ENCODE peak calls at places on chromosomes 3 and 15, in six cellular contexts. E is fibroblast of the aortic adventitia, Y is HEK293T, B is IMR-90, A is GM03348, F is colonic mucosa. J is an unnamed sample.

GRCh38 chr3:47399531-47400270 is 18.9 kb downstream of the PTPN23 start:
- DNase-seq in B (peak; percentile 32), Y (no peak), F (no peak), A (no peak), E (no peak), J (peak; percentile 55)

GRCh38 chr3:31193871-31194270 is 299.4 kb upstream of the GADL1 start:
- DNase-seq in F (no peak), B (peak; percentile 16), Y (no peak), A (no peak), E (no peak), J (no peak)

GRCh38 chr3:101963902-101964362 is 114.6 kb downstream of the NFKBIZ start:
- DNase-seq in E (peak; percentile 81), F (no peak), Y (no peak), A (peak; percentile 50), B (peak; percentile 78), J (peak; percentile 63)

GRCh38 chr3:186821429-186822367 is 15.4 kb upstream of the RFC4 start:
- DNase-seq in E (peak; percentile 87), F (no peak), A (peak; percentile 68), B (peak; percentile 83), Y (no peak), J (peak; percentile 78)

GRCh38 chr15:95668201-95668600 is 662.3 kb upstream of the NR2F2 start:
- DNase-seq in B (no peak), Y (peak; percentile 15), E (no peak), A (no peak), F (no peak), J (no peak)

GRCh38 chr3:28598165-28598564 is 249.5 kb upstream of the AZI2 start:
- DNase-seq in F (no peak), A (no peak), Y (no peak), B (no peak), E (no peak), J (peak; percentile 40)

GRCh38 chr3:56469141-56469540 is 874 bp upstream of the ERC2 start:
- DNase-seq in Y (no peak), A (no peak), E (no peak), B (no peak), F (no peak), J (no peak)

GRCh38 chr3:49023775-49024174 is 1.9 kb downstream of the NDUFAF3 start:
- DNase-seq in A (no peak), F (no peak), Y (no peak), B (no peak), E (no peak), J (no peak)

GRCh38 chr15:87038404-87038803 is 958.7 kb downstream of the AGBL1 start:
- DNase-seq in F (no peak), E (peak; percentile 74), Y (no peak), A (no peak), B (no peak), J (no peak)

GRCh38 chr3:47909607-47910006 is 106.6 kb downstream of the MAP4 start:
- DNase-seq in Y (no peak), B (no peak), E (no peak), F (no peak), A (no peak), J (no peak)

GRCh38 chr3:123471106-123471505 is 22.2 kb upstream of the ADCY5 start:
- DNase-seq in A (no peak), B (no peak), Y (no peak), F (no peak), E (no peak), J (no peak)

GRCh38 chr15:91694131-91694828 is 159.2 kb upstream of the SLCO3A1 start:
- DNase-seq in B (peak; percentile 23), F (peak; percentile 29), A (peak; percentile 53), Y (no peak), E (peak; percentile 93), J (no peak)

GRCh38 chr3:50559702-50560101 is 7.8 kb downstream of the C3orf18 start:
- DNase-seq in E (no peak), Y (no peak), A (no peak), F (no peak), B (no peak), J (no peak)

GRCh38 chr3:184767377-184767776 is 44.6 kb upstream of the VPS8 start:
- DNase-seq in E (no peak), A (no peak), Y (no peak), B (no peak), F (no peak), J (no peak)

GRCh38 chr3:4634894-4635293 is 141.7 kb downstream of the ITPR1 start:
- DNase-seq in Y (no peak), F (no peak), A (no peak), E (no peak), B (no peak), J (no peak)

J was measured in MCF 10A.